ENCODE peak calls at places on chromosome 1, in seven cellular contexts. F, R, M, T, P, A and S are unnamed samples.

GRCh38 chr1:212565571-212566305 is 42.8 kb upstream of the ATF3 start:
- DNase-seq in T (peak), P (no peak), M (no peak), R (no peak), A (no peak), F (peak), S (no peak)

GRCh38 chr1:116460748-116461376 is 87.8 kb downstream of the ATP1A1 start:
- DNase-seq in P (no peak), M (no peak), F (no peak), A (no peak), T (no peak), R (no peak), S (no peak)

GRCh38 chr1:39047374-39048229 is 21.5 kb downstream of the NDUFS5 start:
- DNase-seq in A (peak), P (peak), F (peak), T (peak), M (no peak), R (peak), S (peak)

GRCh38 chr1:171188388-171189266 is 3.5 kb downstream of the FMO2 start:
- DNase-seq in F (peak), R (peak), M (peak), A (peak), T (peak), P (peak), S (peak)

GRCh38 chr1:24641646-24642151 is 1.4 kb upstream of the SRRM1 start:
- DNase-seq in M (peak), P (peak), F (no peak), T (peak), A (peak), R (no peak), S (no peak)

GRCh38 chr1:36924282-36924791 is 110.0 kb downstream of the GRIK3 start:
- DNase-seq in R (peak), P (peak), F (peak), T (peak), A (no peak), M (peak), S (no peak)

GRCh38 chr1:56901720-56902119 is 47.1 kb downstream of the C8A start:
- DNase-seq in F (no peak), R (no peak), P (no peak), A (no peak), M (peak), T (no peak), S (no peak)

GRCh38 chr1:202642212-202642611 is 68.0 kb downstream of the SYT2 start:
- DNase-seq in F (no peak), M (no peak), R (no peak), T (no peak), A (no peak), P (no peak), S (no peak)

DNA sequence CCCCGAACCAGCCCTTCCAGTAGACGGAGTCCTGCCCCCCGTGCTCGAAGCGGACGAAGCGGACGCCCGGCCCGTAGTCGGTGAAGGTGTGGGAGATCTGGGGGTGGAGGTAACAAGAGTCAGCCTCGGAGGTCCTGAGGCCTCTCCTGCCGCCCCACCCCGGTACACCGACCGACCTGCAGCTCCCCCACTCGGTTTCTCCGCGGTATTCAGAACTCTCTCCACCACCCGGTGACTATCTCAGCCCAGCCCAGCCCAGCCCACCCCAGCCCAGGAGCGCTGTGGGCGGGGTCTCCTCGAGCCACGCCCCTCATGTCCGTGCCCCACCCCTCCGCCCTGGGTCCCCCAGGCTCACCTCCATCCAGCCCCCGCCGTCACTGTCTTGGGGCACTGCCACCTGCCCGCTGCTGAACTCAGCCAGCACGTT is 5.5 kb downstream of the FBXO2 start:
- DNase-seq in P (peak), M (peak), R (no peak), T (no peak), F (peak), A (no peak), S (no peak)
- H3K4me3 ChIP-seq in P (peak), M (peak), R (no peak), T (no peak), F (no peak), A (no peak), S (no peak)

GRCh38 chr1:99674115-99674514 is 28.2 kb downstream of the PALMD start:
- DNase-seq in A (no peak), R (no peak), P (no peak), F (no peak), T (peak), M (no peak), S (no peak)

GRCh38 chr1:99672022-99672421 is 26.1 kb downstream of the PALMD start:
- DNase-seq in T (peak), P (no peak), R (no peak), A (no peak), M (no peak), F (no peak), S (no peak)

GRCh38 chr1:99673285-99673684 is 27.4 kb downstream of the PALMD start:
- DNase-seq in M (no peak), T (no peak), A (no peak), P (no peak), F (no peak), R (no peak), S (no peak)

GRCh38 chr1:99674665-99675064 is 28.8 kb downstream of the PALMD start:
- DNase-seq in F (peak), A (no peak), T (peak), M (no peak), P (no peak), R (no peak), S (no peak)

DNA sequence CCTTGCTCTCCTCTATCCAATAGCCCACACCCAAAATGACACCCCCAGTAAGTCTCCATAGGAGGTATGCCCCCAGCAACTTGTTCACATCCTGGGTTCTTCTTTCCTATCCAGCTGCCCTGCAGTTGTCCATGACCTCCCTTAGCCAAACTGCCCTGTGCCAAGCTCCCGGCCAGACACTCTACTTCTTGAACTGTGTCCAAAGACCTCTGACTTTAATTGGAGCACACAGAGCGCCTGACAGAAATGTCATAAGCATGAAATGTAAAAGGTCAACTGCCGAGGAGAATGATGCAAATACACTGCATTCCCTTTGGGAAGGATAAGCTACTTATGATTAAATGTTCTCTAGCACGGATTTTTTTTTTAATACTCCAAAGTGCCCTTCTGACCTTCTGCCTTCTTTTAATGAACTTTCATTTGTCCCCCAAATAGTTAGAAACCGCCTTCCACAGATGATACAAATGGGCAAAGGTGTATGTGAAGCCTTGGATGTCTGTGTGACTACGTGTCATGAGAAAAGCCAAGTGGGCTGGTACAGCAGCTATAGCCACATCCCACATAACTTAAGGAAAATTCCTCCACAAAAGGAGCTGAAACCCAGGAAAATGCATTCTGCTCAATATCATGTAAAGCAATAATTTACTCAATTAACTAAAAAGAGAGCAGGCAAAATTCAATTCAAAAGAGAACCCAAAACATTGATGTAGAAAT is 26.7 kb downstream of the PALMD start:
- DNase-seq in M (no peak), R (no peak), F (no peak), P (no peak), A (no peak), T (peak), S (no peak)
- H2AFZ ChIP-seq in M (no peak), R (no peak), F (no peak), P (no peak), A (no peak), T (no peak), S (no peak)

GRCh38 chr1:939511-940107 is 15.9 kb downstream of the SAMD11 start:
- DNase-seq in F (no peak), P (no peak), R (no peak), T (no peak), M (no peak), A (no peak), S (no peak)
- H3K4me3 ChIP-seq in F (no peak), P (no peak), R (peak), T (no peak), M (peak), A (no peak), S (no peak)

GRCh38 chr1:163068716-163069115 is 445 bp upstream of the RGS4 start:
- DNase-seq in P (no peak), R (no peak), A (peak), M (no peak), F (peak), T (no peak), S (no peak)
- H2AFZ ChIP-seq in P (no peak), R (no peak), A (peak), M (peak), F (peak), T (peak), S (no peak)